ENCODE peak calls at places on chromosomes 4 and X, in six cellular contexts. Z, D, B, J, H and L are unnamed samples.

GRCh38 chr4:81198151-81198550 is 16.9 kb downstream of the PRKG2 start:
- DNase-seq in Z (no peak), D (no peak), B (no peak), J (no peak), H (no peak), L (no peak)

GRCh38 chr4:6494431-6495295 is 22.2 kb upstream of the PPP2R2C start:
- DNase-seq in Z (no peak), D (no peak), B (no peak), J (no peak), H (no peak), L (no peak)

GRCh38 chr4:148790691-148791090 is 348.5 kb upstream of the NR3C2 start:
- DNase-seq in Z (no peak), D (no peak), B (no peak), J (no peak), H (no peak), L (no peak)

GRCh38 chr4:147610666-147611065 is 6.5 kb upstream of the TMEM184C start:
- DNase-seq in Z (no peak), D (no peak), B (no peak), J (no peak), H (no peak), L (no peak)

GRCh38 chr4:88599298-88599697 is 7.0 kb downstream of the HERC3 start:
- DNase-seq in Z (no peak), D (no peak), B (no peak), J (no peak), H (no peak), L (no peak)

GRCh38 chr4:182616476-182616875 is 300.7 kb downstream of the DCTD start:
- DNase-seq in Z (no peak), D (no peak), B (no peak), J (no peak), H (no peak), L (no peak)

GRCh38 chr4:39814403-39815185 is 116.7 kb downstream of the UBE2K start:
- DNase-seq in Z (no peak), D (peak; percentile 43), B (peak; percentile 50), J (no peak), H (no peak), L (no peak)

GRCh38 chr4:128757712-128758111 is 51.8 kb upstream of the JADE1 start:
- DNase-seq in Z (no peak), D (no peak), B (no peak), J (no peak), H (no peak), L (no peak)

GRCh38 chr4:170721812-170722373 is 632.1 kb upstream of the AADAT start:
- DNase-seq in Z (no peak), D (no peak), B (no peak), J (no peak), H (no peak), L (no peak)

GRCh38 chr4:106587558-106587957 is 219.0 kb upstream of the GIMD1 start:
- DNase-seq in Z (no peak), D (no peak), B (no peak), J (no peak), H (no peak), L (no peak)

GRCh38 chr4:94933799-94934198 is 176.0 kb downstream of the BMPR1B start:
- DNase-seq in Z (no peak), D (no peak), B (no peak), J (no peak), H (no peak), L (no peak)

GRCh38 chr4:85722806-85723205 is 247.9 kb downstream of the ARHGAP24 start:
- DNase-seq in Z (no peak), D (no peak), B (no peak), J (no peak), H (no peak), L (no peak)

GRCh38 chr4:4327652-4328121 is 37.6 kb downstream of the ZBTB49 start:
- DNase-seq in Z (no peak), D (peak; percentile 62), B (no peak), J (peak; percentile 81), H (peak; percentile 86), L (peak; percentile 40)

GRCh38 chrX:28591542-28591941 is 4.3 kb downstream of the IL1RAPL1 start:
- DNase-seq in Z (no peak), D (no peak), B (peak; percentile 65), J (no peak), H (no peak), L (no peak)

GRCh38 chr4:136687118-136687517 is 845.2 kb downstream of the PCDH18 start:
- DNase-seq in Z (no peak), D (peak; percentile 2), B (no peak), J (no peak), H (peak; percentile 49), L (no peak)

GRCh38 chrX:77918568-77918967 is 8.1 kb downstream of the ATP7A start:
- DNase-seq in Z (no peak), D (no peak), B (no peak), J (no peak), H (no peak), L (no peak)

GRCh38 chrX:1246816-1247215 is 21.8 kb upstream of the CSF2RA start:
- DNase-seq in Z (peak; percentile 57), D (peak; percentile 50), B (peak; percentile 74), J (peak; percentile 53), H (peak; percentile 99), L (peak; percentile 68)
- H3K9ac ChIP-seq in Z (no peak overlapping the region), D (no peak overlapping the region), B (peak overlapping the region; percentile 55), J (no peak overlapping the region), H (no peak overlapping the region), L (peak overlapping the region; percentile 24)

GRCh38 chr4:38133711-38134480 is 173.7 kb downstream of the PTTG2 start:
- DNase-seq in Z (no peak), D (no peak), B (no peak), J (no peak), H (no peak), L (no peak)

GRCh38 chr4:38130884-38131283 is 170.7 kb downstream of the PTTG2 start:
- DNase-seq in Z (no peak), D (no peak), B (no peak), J (no peak), H (no peak), L (no peak)

GRCh38 chr4:38132843-38133662 is 172.9 kb downstream of the PTTG2 start:
- DNase-seq in Z (peak; percentile 17), D (peak; percentile 100), B (no peak), J (no peak), H (no peak), L (no peak)

GRCh38 chr4:38131371-38132139 is 171.4 kb downstream of the PTTG2 start:
- DNase-seq in Z (peak; percentile 84), D (no peak), B (no peak), J (no peak), H (no peak), L (peak; percentile 49)

GRCh38 chr4:38132140-38132673 is 172.0 kb downstream of the PTTG2 start:
- DNase-seq in Z (peak; percentile 100), D (no peak), B (no peak), J (no peak), H (no peak), L (no peak)
- TF ChIP-seq ZNF274 in Z (no peak), D (no peak), B (no peak), J (no peak), H (no peak), L (no peak)

GRCh38 chrX:22963186-22963585 is 36.6 kb upstream of the DDX53 start:
- DNase-seq in Z (no peak), D (no peak), B (no peak), J (no peak), H (no peak), L (no peak)
- H3K9ac ChIP-seq in Z (no peak overlapping the region), D (no peak overlapping the region), B (no peak overlapping the region), J (no peak overlapping the region), H (no peak overlapping the region), L (no peak overlapping the region)

GRCh38 chrX:45134303-45134702 is 66.4 kb downstream of the DIPK2B start:
- DNase-seq in Z (no peak), D (peak; percentile 77), B (no peak), J (no peak), H (no peak), L (no peak)
- TF ChIP-seq ZNF274 in Z (no peak), D (no peak), B (no peak), J (no peak), H (no peak), L (no peak)

DNA sequence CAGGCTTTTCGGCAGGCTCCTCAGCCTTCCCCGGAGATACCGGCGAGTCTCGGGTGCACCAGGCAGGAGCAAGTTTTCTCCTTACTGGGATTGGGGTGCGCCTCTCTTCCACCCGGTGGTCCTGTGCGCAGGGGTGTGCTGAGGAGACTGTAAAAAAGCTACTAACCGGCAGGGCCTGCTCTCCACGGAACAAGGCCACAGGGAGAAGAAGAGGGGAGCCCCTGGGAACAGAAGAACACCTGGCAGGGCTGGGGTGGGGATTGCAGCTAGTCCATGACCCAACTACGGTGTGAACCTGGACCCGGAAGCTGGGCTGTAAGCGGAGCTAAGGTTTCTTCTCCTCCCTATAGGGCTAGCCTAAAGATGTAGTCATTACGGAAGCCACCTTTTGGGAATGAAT is 17.7 kb upstream of the ZIC3 start:
- DNase-seq in Z (no peak), D (no peak), B (no peak), J (no peak), H (peak; percentile 50), L (no peak)
- H3K9ac ChIP-seq in Z (no peak overlapping the region), D (no peak overlapping the region), B (no peak overlapping the region), J (no peak overlapping the region), H (no peak overlapping the region), L (no peak overlapping the region)

GRCh38 chrX:50200907-50201306 is at the start of gene AKAP4:
- DNase-seq in Z (no peak), D (no peak), B (no peak), J (no peak), H (no peak), L (no peak)
- TF ChIP-seq ZNF274 in Z (no peak), D (no peak), B (no peak), J (no peak), H (no peak), L (no peak)

GRCh38 chr4:26434030-26434639 is 56.1 kb downstream of the CCKAR start:
- DNase-seq in Z (no peak), D (no peak), B (no peak), J (no peak), H (no peak), L (no peak)

GRCh38 chr4:26431461-26432165 is 58.7 kb downstream of the CCKAR start:
- DNase-seq in Z (no peak), D (no peak), B (no peak), J (no peak), H (no peak), L (no peak)

GRCh38 chr4:26432419-26432818 is 57.9 kb downstream of the CCKAR start:
- DNase-seq in Z (no peak), D (no peak), B (no peak), J (no peak), H (no peak), L (no peak)

GRCh38 chr4:26433556-26433955 is 56.7 kb downstream of the CCKAR start:
- DNase-seq in Z (no peak), D (no peak), B (no peak), J (no peak), H (no peak), L (no peak)
- H3K9ac ChIP-seq in Z (no peak overlapping the region), D (no peak overlapping the region), B (no peak overlapping the region), J (no peak overlapping the region), H (no peak overlapping the region), L (no peak overlapping the region)